ENCODE peak calls at places on chromosomes 7 and 10, in four cellular contexts. One of them, this sample, is unnamed.

GRCh38 chr10:132856869-132857524 is 71.0 kb upstream of the NKX6-2 start:
- DNase-seq in neural crest cell: no peak
- DNase-seq in spleen: peak; percentile 28
- DNase-seq in LoVo: no peak
- DNase-seq in this sample: no peak

GRCh38 chr7:77331938-77332695 is 84.0 kb downstream of the GSAP start:
- DNase-seq in neural crest cell: peak; percentile 40
- DNase-seq in spleen: peak; percentile 79
- DNase-seq in LoVo: peak; percentile 85
- DNase-seq in this sample: peak; percentile 69

GRCh38 chr7:51160990-51161615 is 155.5 kb downstream of the COBL start:
- DNase-seq in neural crest cell: peak; percentile 73
- DNase-seq in spleen: peak; percentile 82
- DNase-seq in LoVo: peak; percentile 70
- DNase-seq in this sample: peak; percentile 71

GRCh38 chr10:13162013-13162364 is 631 bp downstream of the MCM10 start:
- DNase-seq in neural crest cell: peak; percentile 7
- DNase-seq in spleen: no peak
- DNase-seq in LoVo: no peak
- DNase-seq in this sample: peak; percentile 9

GRCh38 chr7:27245798-27246691 is 3.4 kb downstream of the EVX1 start:
- DNase-seq in neural crest cell: no peak
- DNase-seq in spleen: no peak
- DNase-seq in LoVo: no peak
- DNase-seq in this sample: no peak

GRCh38 chr10:98577578-98577977 is 130.8 kb upstream of the HPS1 start:
- DNase-seq in neural crest cell: no peak
- DNase-seq in spleen: no peak
- DNase-seq in LoVo: no peak
- DNase-seq in this sample: no peak

GRCh38 chr7:67588631-67589030 is 592.0 kb downstream of the TYW1 start:
- DNase-seq in neural crest cell: no peak
- DNase-seq in spleen: no peak
- DNase-seq in LoVo: no peak
- DNase-seq in this sample: no peak

GRCh38 chr7:44608916-44609648 is 2.7 kb downstream of the OGDH start:
- DNase-seq in neural crest cell: no peak
- DNase-seq in spleen: no peak
- DNase-seq in LoVo: peak; percentile 58
- DNase-seq in this sample: no peak

GRCh38 chr10:79930267-79930666 is 18.6 kb downstream of the SFTPD start:
- DNase-seq in neural crest cell: no peak
- DNase-seq in spleen: no peak
- DNase-seq in LoVo: no peak
- DNase-seq in this sample: no peak

GRCh38 chr10:115606081-115606480 is 512.9 kb downstream of the ATRNL1 start:
- DNase-seq in neural crest cell: no peak
- DNase-seq in spleen: no peak
- DNase-seq in LoVo: no peak
- DNase-seq in this sample: no peak

GRCh38 chr10:14543048-14543903 is 212.6 kb upstream of the FRMD4A start:
- DNase-seq in neural crest cell: no peak
- DNase-seq in spleen: peak; percentile 85
- DNase-seq in LoVo: no peak
- DNase-seq in this sample: no peak

GRCh38 chr7:8133955-8134733 is 127.8 kb downstream of the ICA1 start:
- DNase-seq in neural crest cell: no peak
- DNase-seq in spleen: no peak
- DNase-seq in LoVo: no peak
- DNase-seq in this sample: no peak

GRCh38 chr10:4947635-4948596 is 15.3 kb upstream of the AKR1C1 start:
- DNase-seq in neural crest cell: no peak
- DNase-seq in spleen: no peak
- DNase-seq in LoVo: peak; percentile 86
- DNase-seq in this sample: no peak

GRCh38 chr7:94145602-94146001 is 141.4 kb upstream of the BET1 start:
- DNase-seq in neural crest cell: no peak
- DNase-seq in spleen: no peak
- DNase-seq in LoVo: no peak
- DNase-seq in this sample: no peak

GRCh38 chr10:115572740-115573455 is 479.7 kb downstream of the ATRNL1 start:
- DNase-seq in neural crest cell: no peak
- DNase-seq in spleen: no peak
- DNase-seq in LoVo: no peak
- DNase-seq in this sample: peak; percentile 21

GRCh38 chr10:27745380-27745718 is 270 bp downstream of the MKX start:
- DNase-seq in neural crest cell: peak; percentile 8
- DNase-seq in spleen: peak; percentile 74
- DNase-seq in LoVo: no peak
- DNase-seq in this sample: no peak

GRCh38 chr7:8418627-8419245 is 14.7 kb upstream of the NXPH1 start:
- DNase-seq in neural crest cell: peak; percentile 71
- DNase-seq in spleen: no peak
- DNase-seq in LoVo: peak; percentile 83
- DNase-seq in this sample: peak; percentile 81

GRCh38 chr7:50397320-50397970 is 52.7 kb downstream of the FIGNL1 start:
- DNase-seq in neural crest cell: no peak
- DNase-seq in spleen: no peak
- DNase-seq in LoVo: no peak
- DNase-seq in this sample: no peak

GRCh38 chr10:78948616-78949015 is 120.2 kb upstream of the ZMIZ1 start:
- DNase-seq in neural crest cell: no peak
- DNase-seq in spleen: no peak
- DNase-seq in LoVo: no peak
- DNase-seq in this sample: no peak

GRCh38 chr10:98380493-98381339 is 34.3 kb downstream of the PYROXD2 start:
- DNase-seq in neural crest cell: no peak
- DNase-seq in spleen: no peak
- DNase-seq in LoVo: no peak
- DNase-seq in this sample: no peak

This sample was measured in BE2C.